ENCODE peak calls at places on chromosomes 4 and X, in five cellular contexts. One of them, this sample, is unnamed.

GRCh38 chrX:110759785-110760184 is 35.8 kb downstream of the CHRDL1 start:
- DNase-seq in GM04504: peak
- DNase-seq in NCI-H2171: no peak
- DNase-seq in stimulated activated CD4-positive, alpha-beta T cell treated with anti-CD3 and anti-CD28 coated beads, Interleukin-12 subunit alpha, Interleukin-12 subunit beta, amount 100 ng/mL, for 4 hours: no peak
- DNase-seq in T-helper 2 cell: no peak
- DNase-seq in this sample: no peak

GRCh38 chrX:131288188-131288587 is 918 bp downstream of the IGSF1 start:
- DNase-seq in GM04504: no peak
- DNase-seq in NCI-H2171: no peak
- DNase-seq in stimulated activated CD4-positive, alpha-beta T cell treated with anti-CD3 and anti-CD28 coated beads, Interleukin-12 subunit alpha, Interleukin-12 subunit beta, amount 100 ng/mL, for 4 hours: no peak
- DNase-seq in T-helper 2 cell: no peak
- DNase-seq in this sample: no peak

GRCh38 chr4:168636040-168636439 is 139.2 kb downstream of the PALLD start:
- DNase-seq in GM04504: no peak
- DNase-seq in NCI-H2171: no peak
- DNase-seq in stimulated activated CD4-positive, alpha-beta T cell treated with anti-CD3 and anti-CD28 coated beads, Interleukin-12 subunit alpha, Interleukin-12 subunit beta, amount 100 ng/mL, for 4 hours: no peak
- DNase-seq in T-helper 2 cell: no peak
- DNase-seq in this sample: no peak

GRCh38 chrX:47224896-47225290 is 6.4 kb downstream of the CDK16 start:
- DNase-seq in GM04504: no peak
- DNase-seq in NCI-H2171: no peak
- DNase-seq in stimulated activated CD4-positive, alpha-beta T cell treated with anti-CD3 and anti-CD28 coated beads, Interleukin-12 subunit alpha, Interleukin-12 subunit beta, amount 100 ng/mL, for 4 hours: no peak
- DNase-seq in T-helper 2 cell: no peak
- DNase-seq in this sample: no peak

GRCh38 chr4:2860391-2861348 is 17.0 kb downstream of the ADD1 start:
- DNase-seq in GM04504: no peak
- DNase-seq in NCI-H2171: no peak
- DNase-seq in stimulated activated CD4-positive, alpha-beta T cell treated with anti-CD3 and anti-CD28 coated beads, Interleukin-12 subunit alpha, Interleukin-12 subunit beta, amount 100 ng/mL, for 4 hours: no peak
- DNase-seq in T-helper 2 cell: no peak
- DNase-seq in this sample: no peak

GRCh38 chrX:123731987-123732678 is 719 bp downstream of the THOC2 start:
- DNase-seq in GM04504: no peak
- DNase-seq in NCI-H2171: no peak
- DNase-seq in stimulated activated CD4-positive, alpha-beta T cell treated with anti-CD3 and anti-CD28 coated beads, Interleukin-12 subunit alpha, Interleukin-12 subunit beta, amount 100 ng/mL, for 4 hours: no peak
- DNase-seq in T-helper 2 cell: no peak
- DNase-seq in this sample: peak

GRCh38 chr4:47623916-47624554 is 139.0 kb downstream of the ATP10D start:
- DNase-seq in GM04504: no peak
- DNase-seq in NCI-H2171: no peak
- DNase-seq in stimulated activated CD4-positive, alpha-beta T cell treated with anti-CD3 and anti-CD28 coated beads, Interleukin-12 subunit alpha, Interleukin-12 subunit beta, amount 100 ng/mL, for 4 hours: no peak
- DNase-seq in T-helper 2 cell: no peak
- DNase-seq in this sample: no peak

GRCh38 chrX:101550362-101550761 is at the start of gene ARMCX1:
- DNase-seq in GM04504: peak
- DNase-seq in NCI-H2171: no peak
- DNase-seq in stimulated activated CD4-positive, alpha-beta T cell treated with anti-CD3 and anti-CD28 coated beads, Interleukin-12 subunit alpha, Interleukin-12 subunit beta, amount 100 ng/mL, for 4 hours: peak
- DNase-seq in T-helper 2 cell: no peak
- DNase-seq in this sample: no peak

GRCh38 chr4:48907706-48908477 is 1.3 kb upstream of the OCIAD2 start:
- DNase-seq in GM04504: no peak
- DNase-seq in NCI-H2171: no peak
- DNase-seq in stimulated activated CD4-positive, alpha-beta T cell treated with anti-CD3 and anti-CD28 coated beads, Interleukin-12 subunit alpha, Interleukin-12 subunit beta, amount 100 ng/mL, for 4 hours: no peak
- DNase-seq in T-helper 2 cell: no peak
- DNase-seq in this sample: no peak

GRCh38 chr4:1943928-1944327 is 64.8 kb downstream of the NELFA start:
- DNase-seq in GM04504: no peak
- DNase-seq in NCI-H2171: no peak
- DNase-seq in stimulated activated CD4-positive, alpha-beta T cell treated with anti-CD3 and anti-CD28 coated beads, Interleukin-12 subunit alpha, Interleukin-12 subunit beta, amount 100 ng/mL, for 4 hours: no peak
- DNase-seq in T-helper 2 cell: no peak
- DNase-seq in this sample: no peak

GRCh38 chrX:46791927-46792825 is 33.3 kb upstream of the SLC9A7 start:
- DNase-seq in GM04504: peak
- DNase-seq in NCI-H2171: no peak
- DNase-seq in stimulated activated CD4-positive, alpha-beta T cell treated with anti-CD3 and anti-CD28 coated beads, Interleukin-12 subunit alpha, Interleukin-12 subunit beta, amount 100 ng/mL, for 4 hours: no peak
- DNase-seq in T-helper 2 cell: no peak
- DNase-seq in this sample: no peak

GRCh38 chrX:150361070-150361776 is 1.9 kb upstream of the MAMLD1 start:
- DNase-seq in GM04504: no peak
- DNase-seq in NCI-H2171: no peak
- DNase-seq in stimulated activated CD4-positive, alpha-beta T cell treated with anti-CD3 and anti-CD28 coated beads, Interleukin-12 subunit alpha, Interleukin-12 subunit beta, amount 100 ng/mL, for 4 hours: peak
- DNase-seq in T-helper 2 cell: no peak
- DNase-seq in this sample: no peak

GRCh38 chrX:10619311-10620015 is 922 bp downstream of the MID1 start:
- DNase-seq in GM04504: no peak
- DNase-seq in NCI-H2171: no peak
- DNase-seq in stimulated activated CD4-positive, alpha-beta T cell treated with anti-CD3 and anti-CD28 coated beads, Interleukin-12 subunit alpha, Interleukin-12 subunit beta, amount 100 ng/mL, for 4 hours: no peak
- DNase-seq in T-helper 2 cell: no peak
- DNase-seq in this sample: no peak

GRCh38 chr4:37988670-37989069 is 28.5 kb downstream of the PTTG2 start:
- DNase-seq in GM04504: no peak
- DNase-seq in NCI-H2171: no peak
- DNase-seq in stimulated activated CD4-positive, alpha-beta T cell treated with anti-CD3 and anti-CD28 coated beads, Interleukin-12 subunit alpha, Interleukin-12 subunit beta, amount 100 ng/mL, for 4 hours: no peak
- DNase-seq in T-helper 2 cell: no peak
- DNase-seq in this sample: no peak

GRCh38 chr4:2402053-2402452 is 16.4 kb downstream of the ZFYVE28 start:
- DNase-seq in GM04504: peak
- DNase-seq in NCI-H2171: no peak
- DNase-seq in stimulated activated CD4-positive, alpha-beta T cell treated with anti-CD3 and anti-CD28 coated beads, Interleukin-12 subunit alpha, Interleukin-12 subunit beta, amount 100 ng/mL, for 4 hours: peak
- DNase-seq in T-helper 2 cell: no peak
- DNase-seq in this sample: no peak

GRCh38 chrX:109519001-109519400 is 17.6 kb upstream of the NXT2 start:
- DNase-seq in GM04504: no peak
- DNase-seq in NCI-H2171: no peak
- DNase-seq in stimulated activated CD4-positive, alpha-beta T cell treated with anti-CD3 and anti-CD28 coated beads, Interleukin-12 subunit alpha, Interleukin-12 subunit beta, amount 100 ng/mL, for 4 hours: no peak
- DNase-seq in T-helper 2 cell: no peak
- DNase-seq in this sample: no peak

GRCh38 chr4:1759170-1759817 is 33.8 kb upstream of the FGFR3 start:
- DNase-seq in GM04504: no peak
- DNase-seq in NCI-H2171: no peak
- DNase-seq in stimulated activated CD4-positive, alpha-beta T cell treated with anti-CD3 and anti-CD28 coated beads, Interleukin-12 subunit alpha, Interleukin-12 subunit beta, amount 100 ng/mL, for 4 hours: no peak
- DNase-seq in T-helper 2 cell: no peak
- DNase-seq in this sample: no peak

GRCh38 chr4:61462451-61463326 is 262.6 kb downstream of the ADGRL3 start:
- DNase-seq in GM04504: no peak
- DNase-seq in NCI-H2171: no peak
- DNase-seq in stimulated activated CD4-positive, alpha-beta T cell treated with anti-CD3 and anti-CD28 coated beads, Interleukin-12 subunit alpha, Interleukin-12 subunit beta, amount 100 ng/mL, for 4 hours: no peak
- DNase-seq in T-helper 2 cell: no peak
- DNase-seq in this sample: no peak

GRCh38 chrX:98962996-98963395 is 1447.1 kb downstream of the PCDH19 start:
- DNase-seq in GM04504: no peak
- DNase-seq in NCI-H2171: no peak
- DNase-seq in stimulated activated CD4-positive, alpha-beta T cell treated with anti-CD3 and anti-CD28 coated beads, Interleukin-12 subunit alpha, Interleukin-12 subunit beta, amount 100 ng/mL, for 4 hours: no peak
- DNase-seq in T-helper 2 cell: no peak
- DNase-seq in this sample: no peak

GRCh38 chr4:126906466-126906865 is 726.3 kb upstream of the INTU start:
- DNase-seq in GM04504: no peak
- DNase-seq in NCI-H2171: no peak
- DNase-seq in stimulated activated CD4-positive, alpha-beta T cell treated with anti-CD3 and anti-CD28 coated beads, Interleukin-12 subunit alpha, Interleukin-12 subunit beta, amount 100 ng/mL, for 4 hours: no peak
- DNase-seq in T-helper 2 cell: no peak
- DNase-seq in this sample: no peak

GRCh38 chr4:154658680-154659402 is 46.4 kb upstream of the FGG start:
- DNase-seq in GM04504: no peak
- DNase-seq in NCI-H2171: no peak
- DNase-seq in stimulated activated CD4-positive, alpha-beta T cell treated with anti-CD3 and anti-CD28 coated beads, Interleukin-12 subunit alpha, Interleukin-12 subunit beta, amount 100 ng/mL, for 4 hours: no peak
- DNase-seq in T-helper 2 cell: no peak
- DNase-seq in this sample: no peak

GRCh38 chrX:44343412-44343942 is at the start of gene EFHC2:
- DNase-seq in GM04504: no peak
- DNase-seq in NCI-H2171: no peak
- DNase-seq in stimulated activated CD4-positive, alpha-beta T cell treated with anti-CD3 and anti-CD28 coated beads, Interleukin-12 subunit alpha, Interleukin-12 subunit beta, amount 100 ng/mL, for 4 hours: peak
- DNase-seq in T-helper 2 cell: peak
- DNase-seq in this sample: no peak

GRCh38 chr4:82293304-82293703 is 80.5 kb downstream of the HNRNPD start:
- DNase-seq in GM04504: no peak
- DNase-seq in NCI-H2171: no peak
- DNase-seq in stimulated activated CD4-positive, alpha-beta T cell treated with anti-CD3 and anti-CD28 coated beads, Interleukin-12 subunit alpha, Interleukin-12 subunit beta, amount 100 ng/mL, for 4 hours: no peak
- DNase-seq in T-helper 2 cell: no peak
- DNase-seq in this sample: no peak

GRCh38 chr4:69503558-69503957 is 7.9 kb upstream of the UGT2B4 start:
- DNase-seq in GM04504: no peak
- DNase-seq in NCI-H2171: no peak
- DNase-seq in stimulated activated CD4-positive, alpha-beta T cell treated with anti-CD3 and anti-CD28 coated beads, Interleukin-12 subunit alpha, Interleukin-12 subunit beta, amount 100 ng/mL, for 4 hours: no peak
- DNase-seq in T-helper 2 cell: no peak
- DNase-seq in this sample: no peak

GRCh38 chr4:159272341-159273125 is 169.7 kb downstream of the RAPGEF2 start:
- DNase-seq in GM04504: no peak
- DNase-seq in NCI-H2171: no peak
- DNase-seq in stimulated activated CD4-positive, alpha-beta T cell treated with anti-CD3 and anti-CD28 coated beads, Interleukin-12 subunit alpha, Interleukin-12 subunit beta, amount 100 ng/mL, for 4 hours: no peak
- DNase-seq in T-helper 2 cell: no peak
- DNase-seq in this sample: no peak

GRCh38 chrX:111168314-111168713 is 72.3 kb downstream of the PAK3 start:
- DNase-seq in GM04504: no peak
- DNase-seq in NCI-H2171: no peak
- DNase-seq in stimulated activated CD4-positive, alpha-beta T cell treated with anti-CD3 and anti-CD28 coated beads, Interleukin-12 subunit alpha, Interleukin-12 subunit beta, amount 100 ng/mL, for 4 hours: no peak
- DNase-seq in T-helper 2 cell: no peak
- DNase-seq in this sample: no peak

GRCh38 chrX:71282514-71283408 is 674 bp upstream of the NONO start:
- DNase-seq in GM04504: peak
- DNase-seq in NCI-H2171: peak
- DNase-seq in stimulated activated CD4-positive, alpha-beta T cell treated with anti-CD3 and anti-CD28 coated beads, Interleukin-12 subunit alpha, Interleukin-12 subunit beta, amount 100 ng/mL, for 4 hours: no peak
- DNase-seq in T-helper 2 cell: peak
- DNase-seq in this sample: no peak

GRCh38 chrX:107547621-107548020 is 80.7 kb upstream of the PRPS1 start:
- DNase-seq in GM04504: no peak
- DNase-seq in NCI-H2171: no peak
- DNase-seq in stimulated activated CD4-positive, alpha-beta T cell treated with anti-CD3 and anti-CD28 coated beads, Interleukin-12 subunit alpha, Interleukin-12 subunit beta, amount 100 ng/mL, for 4 hours: no peak
- DNase-seq in T-helper 2 cell: no peak
- DNase-seq in this sample: no peak

This sample was measured in stimulated activated naive B cell treated with anti-CD40 and anti-IgM and Interleukin-4, amounts not matched to agents 10 μg/mL and 1 μg/mL and 100 μg/mL, for 72 hours.